ENCODE peak calls at places on chromosomes 3 and 15, in eight cellular contexts. L is heart left ventricle; S is CD4-positive, alpha-beta memory T cell; K is endothelial cell of umbilical vein; A is BJ; C is HepG2; X is pancreas; J is IMR-90. V is an unnamed sample.

GRCh38 chr3:189941679-189942078 is 179.0 kb downstream of the P3H2 start:
- DNase-seq in L (no peak), A (no peak), X (no peak), J (peak), S (no peak), K (peak), C (peak), V (peak)

GRCh38 chr3:134249935-134250716 is 533 bp downstream of the RYK start:
- DNase-seq in K (peak), A (no peak), C (peak), J (peak), L (peak), X (peak), S (peak), V (no peak)

GRCh38 chr3:65714138-65714537 is 324.6 kb downstream of the MAGI1 start:
- DNase-seq in S (no peak), X (no peak), A (no peak), J (peak), K (no peak), L (peak), C (no peak), V (no peak)

GRCh38 chr3:15277861-15278260 is 54.5 kb downstream of the SH3BP5 start:
- DNase-seq in J (no peak), S (no peak), A (no peak), C (no peak), X (no peak), K (no peak), L (no peak), V (no peak)

GRCh38 chr3:40298075-40298474 is 11.4 kb upstream of the EIF1B start:
- DNase-seq in L (no peak), S (no peak), A (no peak), K (no peak), C (no peak), J (no peak), X (no peak), V (no peak)

GRCh38 chr3:46406786-46407611 is at the start of the genes CCR5AS and CCRL2:
- DNase-seq in S (peak), L (peak), K (peak), J (peak), C (no peak), A (no peak), X (no peak), V (no peak)

GRCh38 chr15:89893027-89893426 is 767 bp downstream of the AP3S2 start:
- DNase-seq in S (no peak), A (no peak), C (no peak), K (no peak), J (peak), L (no peak), X (no peak), V (no peak)

GRCh38 chr3:183296944-183297343 is 43.9 kb downstream of the B3GNT5 start:
- DNase-seq in J (no peak), A (no peak), X (no peak), L (no peak), S (no peak), C (no peak), K (no peak), V (no peak)

DNA sequence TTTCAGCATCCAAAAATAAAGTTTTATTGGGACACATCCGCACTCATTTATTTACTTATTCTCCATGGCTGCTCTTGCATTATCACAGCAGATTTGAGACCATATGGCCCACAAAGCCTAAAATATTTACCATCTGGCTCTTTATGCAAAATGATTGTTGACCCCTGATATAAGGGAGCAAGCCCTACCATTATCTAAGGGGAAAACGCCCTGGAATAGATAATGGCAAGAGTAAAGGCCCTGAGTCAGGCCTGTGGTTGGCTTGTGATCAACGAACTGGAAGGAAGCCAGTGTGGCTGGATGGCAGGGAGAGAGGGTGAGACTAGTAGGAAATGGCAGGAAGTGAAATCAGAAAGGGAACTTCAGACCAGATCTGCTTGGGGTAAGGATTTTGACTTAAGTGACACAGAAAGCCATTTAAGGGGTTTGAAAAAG is 24.6 kb upstream of the DMXL2 start:
- DNase-seq in A (no peak), C (no peak), L (peak), J (peak), S (no peak), X (no peak), K (peak), V (no peak)
- H3K4me3 ChIP-seq in A (no peak), C (no peak), L (no peak), J (no peak), S (no peak), X (no peak), K (no peak), V (no peak)

GRCh38 chr3:38040400-38040799 is 1.4 kb downstream of the DLEC1 start:
- DNase-seq in L (no peak), S (no peak), A (no peak), J (no peak), X (no peak), C (no peak), K (no peak), V (no peak)

GRCh38 chr3:38039899-38040261 is 872 bp downstream of the DLEC1 start:
- DNase-seq in L (peak), K (no peak), X (no peak), S (peak), C (no peak), J (peak), A (no peak), V (no peak)

GRCh38 chr3:38038447-38038911 is 529 bp upstream of the DLEC1 start:
- DNase-seq in X (no peak), L (no peak), S (peak), K (no peak), J (no peak), A (no peak), C (no peak), V (no peak)

GRCh38 chr3:38036906-38037305 is 2.1 kb upstream of the DLEC1 start:
- DNase-seq in X (no peak), K (no peak), S (no peak), C (no peak), A (no peak), J (no peak), L (no peak), V (no peak)

DNA sequence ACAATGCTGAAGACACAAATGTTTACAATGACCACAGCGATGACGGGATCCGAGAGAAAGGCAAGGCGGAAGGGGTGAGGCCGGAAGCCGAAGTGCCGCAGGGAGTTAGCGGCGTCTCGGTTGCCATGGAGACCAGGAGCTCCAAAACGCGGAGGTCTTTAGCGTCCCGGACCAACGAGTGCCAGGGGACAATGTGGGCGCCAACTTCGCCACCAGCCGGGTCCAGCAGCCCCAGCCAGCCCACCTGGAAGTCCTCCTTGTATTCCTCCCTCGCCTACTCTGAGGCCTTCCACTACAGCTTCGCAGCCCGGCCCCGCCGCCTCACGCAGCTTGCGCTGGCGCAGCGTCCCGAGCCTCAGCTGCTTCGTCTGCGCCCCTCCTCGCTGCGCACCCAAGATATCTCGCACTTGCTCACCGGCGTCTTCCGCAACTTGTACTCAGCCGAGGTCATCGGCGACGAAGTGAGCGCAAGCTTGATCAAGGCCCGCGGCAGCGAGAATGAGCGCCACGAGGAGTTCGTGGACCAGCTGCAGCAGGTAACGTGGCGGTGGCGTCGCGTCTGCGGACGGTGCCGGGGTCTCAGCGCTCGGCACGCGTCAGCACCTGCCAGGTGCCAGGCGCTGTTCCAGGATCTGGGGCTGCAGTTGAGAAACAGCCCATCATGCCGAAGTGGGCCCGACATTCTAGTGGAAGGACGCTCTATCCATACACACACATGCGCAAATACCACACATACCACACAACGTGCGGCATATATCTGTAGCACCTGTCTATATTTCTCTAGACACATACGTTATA is at the start of gene DLEC1:
- DNase-seq in L (peak), X (no peak), S (peak), J (peak), A (no peak), K (peak), C (no peak), V (no peak)
- H3K4me3 ChIP-seq in L (peak), X (peak), S (peak), J (peak), A (peak), K (no peak), C (no peak), V (peak)

GRCh38 chr15:75583689-75584088 is 4.6 kb upstream of the PTPN9 start:
- DNase-seq in X (no peak), K (no peak), J (no peak), S (no peak), L (no peak), C (no peak), A (no peak), V (no peak)
- H3K4me3 ChIP-seq in X (no peak), K (no peak), J (no peak), S (no peak), L (no peak), C (no peak), A (no peak), V (no peak)

GRCh38 chr3:169946336-169946735 is 20.3 kb upstream of the SEC62 start:
- DNase-seq in J (no peak), C (no peak), X (no peak), S (no peak), A (no peak), K (no peak), L (no peak), V (no peak)

GRCh38 chr3:169948559-169949371 is 17.8 kb upstream of the SEC62 start:
- DNase-seq in J (no peak), K (no peak), C (no peak), S (no peak), X (no peak), L (no peak), A (no peak), V (no peak)

GRCh38 chr3:169939751-169940150 is 26.9 kb upstream of the SEC62 start:
- DNase-seq in X (no peak), S (no peak), J (no peak), K (no peak), A (no peak), C (no peak), L (no peak), V (no peak)

GRCh38 chr3:169940486-169941181 is 26.0 kb upstream of the SEC62 start:
- DNase-seq in S (no peak), L (no peak), X (no peak), C (no peak), A (no peak), K (no peak), J (no peak), V (no peak)

GRCh38 chr3:169945313-169945712 is 21.3 kb upstream of the SEC62 start:
- DNase-seq in X (no peak), L (no peak), A (no peak), J (no peak), C (no peak), K (peak), S (no peak), V (no peak)
- H3K4me3 ChIP-seq in X (no peak), L (no peak), A (no peak), J (no peak), C (no peak), K (no peak), S (no peak), V (no peak)

GRCh38 chr3:23961913-23962312 is 16.8 kb downstream of the NR1D2 start:
- DNase-seq in A (no peak), S (no peak), J (no peak), L (no peak), C (no peak), K (no peak), X (no peak), V (no peak)

GRCh38 chr3:23964537-23964936 is 19.5 kb downstream of the NR1D2 start:
- DNase-seq in C (no peak), S (no peak), K (no peak), L (no peak), A (no peak), X (no peak), J (no peak), V (no peak)

GRCh38 chr3:23969393-23969792 is 24.3 kb downstream of the NR1D2 start:
- DNase-seq in K (no peak), L (no peak), X (no peak), A (no peak), C (no peak), S (no peak), J (no peak), V (no peak)

GRCh38 chr3:23968467-23969184 is 23.5 kb downstream of the NR1D2 start:
- DNase-seq in C (no peak), S (no peak), K (no peak), L (no peak), A (no peak), J (peak), X (no peak), V (no peak)

GRCh38 chr3:23966308-23966707 is 21.2 kb downstream of the NR1D2 start:
- DNase-seq in J (peak), C (no peak), X (no peak), A (no peak), S (no peak), L (no peak), K (peak), V (no peak)
- H3K4me3 ChIP-seq in J (no peak), C (no peak), X (no peak), A (no peak), S (no peak), L (no peak), K (no peak), V (no peak)

DNA sequence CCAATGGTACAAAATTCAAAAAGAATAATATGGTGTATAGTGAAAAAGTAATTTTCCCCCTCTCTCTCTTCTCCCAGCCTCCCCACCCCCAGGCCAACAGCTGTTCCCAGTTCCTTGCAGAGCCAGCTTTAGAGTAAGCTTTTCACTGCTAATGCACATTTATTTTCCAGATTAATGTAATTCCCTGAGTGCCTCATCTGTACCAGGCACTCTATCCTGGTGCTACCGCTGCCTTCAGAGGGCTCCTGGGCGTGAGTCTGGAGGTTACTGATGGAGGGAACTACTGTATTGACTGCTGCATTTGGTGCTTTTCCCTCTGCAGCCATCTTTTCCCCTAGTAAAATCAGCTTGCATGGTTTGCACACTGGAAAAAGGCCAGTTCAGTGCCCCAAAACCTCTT is 8.6 kb upstream of the USP3 start:
- DNase-seq in X (no peak), K (no peak), S (no peak), L (no peak), J (no peak), C (no peak), A (no peak), V (no peak)
- H3K4me3 ChIP-seq in X (no peak), K (no peak), S (no peak), L (no peak), J (no peak), C (no peak), A (no peak), V (no peak)

DNA sequence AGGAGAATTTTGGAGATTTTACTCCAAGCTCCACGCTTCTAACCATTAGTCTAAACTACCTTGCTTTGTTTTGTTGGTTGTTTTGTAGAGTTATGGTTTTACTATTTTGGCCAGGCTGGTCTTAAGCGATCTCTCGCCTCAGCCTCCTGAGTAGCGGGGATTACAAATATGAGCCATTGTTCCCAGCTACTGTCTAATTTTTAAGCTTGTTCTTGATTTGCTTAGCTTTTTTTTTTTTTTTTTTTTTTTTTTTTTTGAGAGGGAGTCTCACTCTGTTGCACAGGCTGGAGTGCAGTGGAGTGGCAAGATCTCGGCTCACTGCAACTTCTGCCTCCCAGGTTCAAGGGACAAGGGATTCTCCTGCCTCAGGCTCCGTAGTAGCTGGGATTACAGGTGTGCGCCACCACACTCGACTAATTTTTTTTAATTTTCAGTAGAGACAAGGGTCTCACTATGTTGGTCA is 28.5 kb downstream of the EFCAB12 start:
- DNase-seq in C (no peak), L (no peak), X (no peak), A (no peak), J (no peak), K (no peak), S (no peak), V (no peak)
- H3K4me3 ChIP-seq in C (peak), L (no peak), X (peak), A (no peak), J (no peak), K (no peak), S (peak), V (peak)

DNA sequence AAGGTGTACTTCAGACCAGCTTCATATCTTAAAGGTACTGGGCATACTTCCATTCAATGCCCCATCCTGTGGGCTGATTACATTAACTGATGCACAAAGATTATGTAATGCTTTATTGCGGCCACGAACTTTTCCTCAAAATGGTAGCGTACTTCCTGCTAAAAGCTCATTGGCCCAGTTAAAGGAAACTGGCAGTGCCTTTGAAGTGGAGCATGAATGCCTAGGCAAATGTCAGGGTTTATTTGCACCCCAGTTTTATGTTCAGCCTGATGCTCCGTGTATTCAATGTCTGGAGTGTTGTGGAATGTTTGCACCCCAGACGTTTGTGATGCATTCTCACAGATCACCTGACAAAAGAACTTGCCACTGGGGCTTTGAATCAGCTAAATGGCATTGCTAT is 3.4 kb downstream of the SKIL start:
- DNase-seq in A (no peak), S (no peak), K (no peak), L (no peak), C (no peak), J (peak), X (no peak), V (no peak)
- H3K4me3 ChIP-seq in A (no peak), S (no peak), K (peak), L (peak), C (no peak), J (no peak), X (no peak), V (peak)